ENCODE peak calls at places on chromosome 21, in eight cellular contexts. Y is left ventricle myocardium superior; B is naive thymus-derived CD4-positive, alpha-beta T cell; T is GM12865; V is caudate nucleus; K is A549; E is NCI-H1436; I is dermis blood vessel endothelial cell. L is an unnamed sample.

GRCh38 chr21:37257526-37257966 is 9.6 kb downstream of the VPS26C start:
- DNase-seq in Y (peak; percentile 44), B (peak; percentile 42), T (no peak), V (no peak), K (peak; percentile 42), E (no peak), I (peak; percentile 54), L (no peak)

GRCh38 chr21:36718951-36719501 is 20.1 kb downstream of the SIM2 start:
- DNase-seq in Y (no peak), B (no peak), T (no peak), V (peak; percentile 34), K (no peak), E (no peak), I (no peak), L (no peak)

GRCh38 chr21:38365521-38365920 is 108.7 kb downstream of the KCNJ15 start:
- DNase-seq in Y (no peak), B (no peak), T (no peak), V (no peak), K (no peak), E (no peak), I (no peak), L (no peak)

GRCh38 chr21:41630249-41630648 is 122.3 kb upstream of the TMPRSS2 start:
- DNase-seq in Y (no peak), B (no peak), T (no peak), V (no peak), K (peak; percentile 98), E (no peak), I (no peak), L (no peak)

GRCh38 chr21:31284797-31285397 is 59.2 kb downstream of the TIAM1 start:
- DNase-seq in Y (peak; percentile 34), B (no peak), T (no peak), V (no peak), K (no peak), E (no peak), I (peak; percentile 4), L (no peak)

GRCh38 chr21:45860493-45861155 is 120.9 kb upstream of the COL6A1 start:
- DNase-seq in Y (no peak), B (no peak), T (no peak), V (no peak), K (no peak), E (no peak), I (no peak), L (no peak)

GRCh38 chr21:35850029-35850428 is 210.3 kb downstream of the SETD4 start:
- DNase-seq in Y (no peak), B (no peak), T (no peak), V (no peak), K (no peak), E (no peak), I (no peak), L (no peak)

GRCh38 chr21:15028186-15028585 is 36.6 kb downstream of the NRIP1 start:
- DNase-seq in Y (no peak), B (no peak), T (no peak), V (no peak), K (no peak), E (peak; percentile 17), I (peak; percentile 53), L (no peak)

GRCh38 chr21:23401278-23401677 is 2206.0 kb downstream of the MRPL39 start:
- DNase-seq in Y (no peak), B (no peak), T (peak; percentile 9), V (no peak), K (peak; percentile 0), E (no peak), I (peak; percentile 24), L (no peak)

GRCh38 chr21:16070207-16070651 is 340.4 kb downstream of the USP25 start:
- DNase-seq in Y (no peak), B (no peak), T (no peak), V (peak; percentile 57), K (no peak), E (no peak), I (no peak), L (peak; percentile 56)

GRCh38 chr21:35222021-35222420 is 172.9 kb upstream of the RUNX1 start:
- DNase-seq in Y (no peak), B (no peak), T (no peak), V (no peak), K (no peak), E (no peak), I (peak; percentile 31), L (no peak)

L was measured in amygdala.